ENCODE peak calls at places on chromosome 14, in seven cellular contexts. T, O, M, D, E, P and Y are unnamed samples.
A peak's percentile ranks its signal among the peaks of the same experiment; 100 is the strongest.

GRCh38 chr14:75459099-75459741 is 31.4 kb downstream of the JDP2 start:
- DNase-seq in T (no peak), O (peak; percentile 76), M (no peak), D (no peak), E (no peak), P (no peak), Y (no peak)

GRCh38 chr14:86035882-86036281 is 505.9 kb downstream of the FLRT2 start:
- DNase-seq in T (no peak), O (no peak), M (peak; percentile 37), D (no peak), E (peak; percentile 17), P (no peak), Y (no peak)

GRCh38 chr14:38302034-38302433 is 46.1 kb upstream of the CLEC14A start:
- DNase-seq in T (no peak), O (no peak), M (no peak), D (no peak), E (no peak), P (no peak), Y (no peak)

GRCh38 chr14:48536318-48536717 is 860.9 kb upstream of the MDGA2 start:
- DNase-seq in T (no peak), O (no peak), M (no peak), D (no peak), E (no peak), P (no peak), Y (no peak)

GRCh38 chr14:26104686-26105085 is 493.1 kb downstream of the NOVA1 start:
- DNase-seq in T (no peak), O (no peak), M (no peak), D (no peak), E (no peak), P (no peak), Y (no peak)

GRCh38 chr14:93936245-93936644 is 9.1 kb downstream of the FAM181A start:
- DNase-seq in T (no peak), O (no peak), M (peak; percentile 26), D (no peak), E (peak; percentile 39), P (peak; percentile 38), Y (no peak)

GRCh38 chr14:94654071-94654974 is 42.1 kb downstream of the SERPINA3 start:
- DNase-seq in T (no peak), O (peak; percentile 14), M (no peak), D (no peak), E (no peak), P (no peak), Y (peak; percentile 49)

GRCh38 chr14:91215381-91215780 is 29.1 kb downstream of the GPR68 start:
- DNase-seq in T (no peak), O (no peak), M (no peak), D (no peak), E (no peak), P (no peak), Y (no peak)

GRCh38 chr14:86464386-86464785 is 934.4 kb downstream of the FLRT2 start:
- DNase-seq in T (no peak), O (no peak), M (no peak), D (no peak), E (no peak), P (no peak), Y (no peak)

GRCh38 chr14:97723834-97724770 is 926.9 kb downstream of the VRK1 start:
- DNase-seq in T (no peak), O (no peak), M (no peak), D (no peak), E (no peak), P (no peak), Y (no peak)

GRCh38 chr14:60313093-60313492 is 64.1 kb downstream of the PPM1A start:
- DNase-seq in T (no peak), O (no peak), M (peak; percentile 45), D (no peak), E (no peak), P (no peak), Y (no peak)

GRCh38 chr14:61213116-61213720 is 67.9 kb downstream of the TMEM30B start:
- DNase-seq in T (no peak), O (no peak), M (peak; percentile 24), D (no peak), E (no peak), P (no peak), Y (no peak)

GRCh38 chr14:71555654-71556559 is 376.3 kb upstream of the RGS6 start:
- DNase-seq in T (no peak), O (peak; percentile 39), M (peak; percentile 45), D (no peak), E (peak; percentile 66), P (no peak), Y (no peak)

GRCh38 chr14:87133073-87133815 is 859.7 kb downstream of the GALC start:
- DNase-seq in T (no peak), O (no peak), M (no peak), D (peak; percentile 56), E (peak; percentile 100), P (peak; percentile 88), Y (no peak)

GRCh38 chr14:100622708-100623485 is 35.7 kb upstream of the BEGAIN start:
- DNase-seq in T (no peak), O (peak; percentile 11), M (no peak), D (no peak), E (no peak), P (no peak), Y (no peak)

GRCh38 chr14:59425322-59425945 is 39.7 kb downstream of the GPR135 start:
- DNase-seq in T (no peak), O (no peak), M (peak; percentile 68), D (no peak), E (no peak), P (no peak), Y (no peak)

GRCh38 chr14:56412453-56413434 is 166.9 kb upstream of the TMEM260 start:
- DNase-seq in T (no peak), O (no peak), M (no peak), D (no peak), E (no peak), P (no peak), Y (no peak)

GRCh38 chr14:63039800-63040380 is 5.4 kb downstream of the KCNH5 start:
- DNase-seq in T (no peak), O (no peak), M (peak; percentile 59), D (peak; percentile 53), E (peak; percentile 74), P (peak; percentile 28), Y (no peak)

GRCh38 chr14:61420326-61420725 is 98.9 kb downstream of the PRKCH start:
- DNase-seq in T (no peak), O (no peak), M (peak; percentile 52), D (no peak), E (peak; percentile 96), P (peak; percentile 67), Y (no peak)

GRCh38 chr14:92892589-92892988 is 30.4 kb upstream of the CHGA start:
- DNase-seq in T (no peak), O (no peak), M (no peak), D (no peak), E (peak; percentile 48), P (no peak), Y (no peak)
- TF ChIP-seq CTCF in T (no peak), O (no peak), M (no peak), D (no peak), E (no peak), P (no peak), Y (no peak)

DNA sequence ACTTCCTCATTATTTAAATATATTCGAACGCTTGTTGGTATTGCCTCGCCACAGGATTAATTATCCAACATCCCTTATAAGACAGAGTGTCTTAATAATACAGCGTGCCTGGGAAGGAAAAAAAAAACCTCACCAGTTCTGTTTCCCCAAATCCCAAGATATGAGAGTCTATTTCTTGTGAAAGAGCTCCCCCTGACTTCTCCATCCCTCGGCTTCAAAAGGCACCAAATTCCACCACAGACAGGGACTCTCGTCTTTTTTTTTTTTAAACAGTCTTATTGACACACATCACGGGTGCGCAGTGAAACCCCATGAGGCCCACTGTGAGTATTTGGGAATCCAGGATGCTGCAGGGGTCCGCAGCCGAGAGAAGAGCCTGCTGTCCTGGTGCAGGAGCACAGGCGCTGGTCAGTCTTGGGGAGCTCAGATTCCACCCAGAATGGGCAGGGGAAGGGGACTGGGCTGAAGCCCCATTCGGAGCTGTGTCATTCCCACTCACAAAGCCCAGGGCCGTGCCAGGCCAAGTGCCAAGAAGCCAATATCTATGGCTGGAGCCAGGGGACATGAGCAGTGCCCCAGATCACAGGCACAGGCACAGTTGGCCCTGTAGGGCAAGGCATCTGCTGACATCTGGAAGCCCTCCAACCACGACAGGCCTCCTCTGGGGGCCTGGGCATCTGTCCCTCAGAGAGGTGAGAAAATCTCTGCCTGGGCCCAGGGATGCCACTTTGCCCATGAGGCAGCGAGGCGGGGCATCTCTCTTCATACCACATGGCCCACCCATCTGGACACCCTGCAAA is 71.9 kb downstream of the BCL11B start:
- DNase-seq in T (no peak), O (no peak), M (no peak), D (no peak), E (no peak), P (no peak), Y (no peak)
- TF ChIP-seq CTCF in T (no peak), O (no peak), M (no peak), D (peak; percentile 18), E (no peak), P (no peak), Y (no peak)

DNA sequence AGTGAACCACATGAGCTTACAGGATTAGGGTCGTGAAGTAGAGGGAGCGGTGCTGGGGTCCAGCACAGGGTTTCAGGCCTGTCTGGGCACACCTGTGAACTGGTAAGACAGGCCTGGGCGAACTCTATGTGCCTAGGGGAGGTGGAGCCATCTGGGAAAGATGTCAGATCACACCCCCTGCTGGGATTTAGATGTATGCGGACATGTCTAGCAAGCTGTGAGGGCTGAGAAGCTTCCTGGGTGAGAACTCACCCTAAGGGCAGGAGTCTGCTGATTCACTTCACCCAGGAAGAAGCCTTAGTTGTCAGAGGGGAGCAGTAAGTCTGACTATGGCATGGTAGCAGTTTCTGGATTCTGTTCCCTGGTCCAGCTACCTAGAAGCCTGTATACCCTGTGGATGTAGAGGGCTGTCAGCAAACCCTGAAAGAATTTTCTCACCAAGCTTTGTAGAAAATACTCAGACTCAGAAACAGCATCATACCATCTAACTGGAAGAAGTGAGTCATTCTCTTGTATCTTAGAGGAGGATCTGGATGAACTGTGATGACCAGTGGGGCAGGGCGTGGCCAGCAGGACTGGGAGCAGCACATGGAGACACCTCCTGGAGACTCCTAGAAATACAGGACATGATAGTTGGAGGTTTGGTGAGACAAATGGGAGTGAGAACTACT is 11.2 kb upstream of the PYGL start:
- DNase-seq in T (no peak), O (peak; percentile 77), M (peak; percentile 97), D (no peak), E (peak; percentile 98), P (peak; percentile 96), Y (no peak)
- TF ChIP-seq CTCF in T (no peak), O (peak; percentile 27), M (peak; percentile 67), D (peak; percentile 47), E (peak; percentile 76), P (peak; percentile 44), Y (no peak)

DNA sequence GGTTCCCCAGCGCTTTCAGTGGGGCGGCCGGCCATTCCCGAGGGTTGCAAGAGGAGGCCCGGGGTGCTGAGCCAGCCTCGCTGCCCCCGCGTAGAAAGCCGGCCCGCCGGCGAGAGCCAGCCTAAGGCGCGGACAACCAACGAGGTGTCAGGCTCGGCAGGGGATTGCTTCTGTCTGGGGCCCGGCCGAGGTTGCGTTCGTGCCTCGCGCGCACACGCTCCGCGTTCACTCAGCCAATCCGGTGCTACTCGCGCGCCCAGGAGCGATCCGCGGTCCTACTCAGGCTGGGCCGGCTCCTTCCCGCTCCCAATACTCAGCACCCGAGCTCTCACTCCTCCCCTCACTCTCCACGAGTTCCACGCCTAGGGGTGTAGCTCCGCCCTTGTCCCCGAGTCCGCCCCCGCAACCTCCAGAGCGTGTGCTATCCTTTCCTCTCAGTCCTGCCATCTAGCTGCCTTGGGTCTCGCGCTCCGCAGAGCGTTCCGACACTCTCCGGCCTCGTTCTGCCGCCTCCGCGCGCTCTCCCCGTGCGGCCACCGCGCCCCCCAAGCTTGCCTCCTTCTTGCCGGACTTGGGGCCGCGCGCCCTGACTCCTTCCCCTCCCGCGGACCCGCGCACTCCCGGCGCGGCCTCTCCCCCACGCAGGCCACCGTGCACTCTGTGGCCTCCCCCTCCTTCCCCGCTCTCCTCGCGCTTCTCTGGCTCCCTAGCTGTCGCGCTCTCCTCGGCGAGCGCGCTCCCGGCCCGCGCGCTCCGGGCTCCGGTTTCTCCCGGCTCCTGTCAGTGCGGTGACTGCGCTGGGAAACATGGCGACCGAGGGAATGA is at the start of gene GPHN:
- DNase-seq in T (peak; percentile 80), O (peak; percentile 96), M (peak; percentile 99), D (peak; percentile 92), E (peak; percentile 99), P (peak; percentile 94), Y (peak; percentile 97)
- TF ChIP-seq CTCF in T (no peak), O (peak; percentile 15), M (peak; percentile 50), D (peak; percentile 32), E (peak; percentile 44), P (no peak), Y (no peak)